ENCODE peak calls at places on chromosomes 6 and 20, in ten cellular contexts. E, C, H, R, Z, W, O, S, I and T are unnamed samples.

GRCh38 chr6:72810571-72811280 is 188.9 kb downstream of the KCNQ5 start:
- DNase-seq in R (no peak), W (no peak), Z (no peak), H (no peak), S (no peak), I (no peak), O (no peak), C (no peak), E (no peak), T (no peak)

GRCh38 chr6:1164600-1164999 is 147.3 kb upstream of the FOXQ1 start:
- DNase-seq in E (no peak), C (no peak), I (no peak), S (no peak), W (no peak), O (no peak), H (no peak), Z (no peak), R (no peak), T (no peak)

GRCh38 chr6:56144538-56145324 is 102.6 kb downstream of the COL21A1 start:
- DNase-seq in E (no peak), S (no peak), O (no peak), I (peak), R (no peak), C (no peak), H (no peak), W (no peak), Z (no peak), T (no peak)

GRCh38 chr20:59589051-59589450 is 15.3 kb upstream of the PHACTR3 start:
- DNase-seq in W (no peak), R (no peak), S (no peak), H (no peak), O (no peak), E (no peak), I (no peak), C (no peak), Z (no peak), T (no peak)

GRCh38 chr6:52087498-52087999 is at the start of gene PKHD1:
- DNase-seq in R (no peak), S (no peak), H (no peak), O (no peak), I (peak), E (no peak), C (peak), W (no peak), Z (no peak), T (no peak)

GRCh38 chr6:54694928-54695532 is 151.5 kb upstream of the FAM83B start:
- DNase-seq in R (no peak), S (no peak), O (no peak), C (no peak), Z (no peak), H (no peak), E (no peak), W (no peak), I (no peak), T (no peak)

GRCh38 chr6:80991316-80991715 is 761.2 kb downstream of the TENT5A start:
- DNase-seq in H (no peak), O (no peak), W (no peak), R (no peak), S (no peak), Z (no peak), E (no peak), C (no peak), I (no peak), T (no peak)

GRCh38 chr20:43942661-43943285 is 28.1 kb downstream of the TOX2 start:
- DNase-seq in I (peak), O (no peak), S (no peak), E (no peak), C (no peak), W (no peak), H (no peak), Z (peak), R (no peak), T (no peak)

GRCh38 chr6:161836643-161837448 is 563.0 kb upstream of the AGPAT4 start:
- DNase-seq in R (no peak), O (no peak), S (no peak), H (no peak), W (no peak), E (no peak), I (no peak), C (no peak), Z (peak), T (no peak)

GRCh38 chr20:46851746-46852145 is 42.9 kb upstream of the EYA2 start:
- DNase-seq in S (no peak), H (no peak), C (no peak), Z (no peak), W (no peak), R (no peak), I (no peak), E (no peak), O (no peak), T (no peak)

GRCh38 chr6:829646-830045 is 136.7 kb upstream of the EXOC2 start:
- DNase-seq in Z (no peak), C (no peak), I (no peak), R (no peak), H (no peak), S (no peak), O (no peak), E (no peak), W (no peak), T (no peak)

GRCh38 chr6:147468634-147469033 is 39.9 kb upstream of the SAMD5 start:
- DNase-seq in W (no peak), O (no peak), H (no peak), S (no peak), Z (peak), C (no peak), E (no peak), I (no peak), R (no peak), T (no peak)

GRCh38 chr20:4987130-4987529 is 14.2 kb downstream of the SLC23A2 start:
- DNase-seq in O (no peak), H (no peak), I (no peak), S (no peak), C (no peak), R (no peak), W (no peak), Z (no peak), E (no peak), T (no peak)

GRCh38 chr6:146915671-146916127 is 288.5 kb upstream of the STXBP5 start:
- DNase-seq in S (no peak), O (no peak), C (no peak), E (no peak), Z (peak), H (no peak), W (no peak), R (no peak), I (peak), T (no peak)

GRCh38 chr20:25033250-25033940 is 24.5 kb downstream of the ACSS1 start:
- DNase-seq in C (no peak), Z (no peak), O (no peak), E (no peak), W (no peak), H (no peak), I (no peak), S (no peak), R (no peak), T (no peak)

GRCh38 chr20:1674361-1674760 is 16.8 kb upstream of the SIRPG start:
- DNase-seq in I (no peak), O (no peak), S (peak), C (peak), H (no peak), E (no peak), Z (no peak), R (no peak), W (no peak), T (no peak)

GRCh38 chr20:34262488-34263288 is 21.5 kb downstream of the ASIP start:
- DNase-seq in H (peak), O (peak), C (peak), W (peak), R (no peak), I (peak), Z (no peak), S (no peak), E (no peak), T (no peak)

GRCh38 chr6:13488015-13488895 is 855 bp upstream of the GFOD1 start:
- DNase-seq in R (peak), C (peak), Z (no peak), E (no peak), H (peak), S (peak), I (peak), W (peak), O (peak), T (no peak)

DNA sequence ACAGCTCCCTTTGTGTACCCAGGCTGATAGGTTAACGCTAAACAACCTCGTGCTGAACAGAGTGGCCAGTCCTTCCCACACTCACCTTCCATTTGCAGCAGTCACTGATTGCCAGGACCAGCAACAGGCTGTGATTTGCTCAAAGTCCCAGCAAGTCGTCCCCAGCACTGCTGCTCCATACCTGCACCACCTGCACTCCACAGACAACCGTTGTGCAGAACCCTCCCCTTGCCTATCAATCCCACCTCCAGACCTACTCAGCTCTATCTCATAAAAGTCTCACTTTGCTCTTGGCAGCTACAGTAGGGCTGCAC is 43.1 kb upstream of the SCML4 start:
- DNase-seq in S (no peak), O (no peak), E (no peak), W (no peak), H (no peak), I (no peak), R (no peak), Z (no peak), C (no peak), T (no peak)
- TF ChIP-seq POLR2A in S (no peak), O (no peak), E (no peak), W (no peak), H (no peak), I (no peak), R (no peak), Z (no peak), C (no peak), T (no peak)

GRCh38 chr20:17568045-17568788 is 1.7 kb upstream of the DSTN start:
- DNase-seq in E (no peak), W (no peak), S (no peak), O (no peak), R (no peak), H (no peak), Z (no peak), C (no peak), I (no peak), T (no peak)
- TF ChIP-seq POLR2A in E (no peak), W (no peak), S (no peak), O (no peak), R (no peak), H (no peak), Z (no peak), C (no peak), I (no peak), T (no peak)

GRCh38 chr6:16270178-16270794 is 31.9 kb downstream of the GMPR start:
- DNase-seq in I (no peak), S (no peak), Z (no peak), W (no peak), R (no peak), C (no peak), H (no peak), O (no peak), E (no peak), T (no peak)
- TF ChIP-seq POLR2A in I (no peak), S (no peak), Z (no peak), W (no peak), R (no peak), C (no peak), H (no peak), O (no peak), E (no peak), T (no peak)

GRCh38 chr20:45832619-45833018 is 980 bp upstream of the SNX21 start:
- DNase-seq in H (no peak), O (no peak), I (no peak), S (no peak), Z (no peak), C (no peak), R (no peak), E (no peak), W (no peak), T (no peak)

GRCh38 chr20:45834797-45835161 is 1.2 kb downstream of the SNX21 start:
- DNase-seq in O (no peak), W (no peak), I (no peak), E (no peak), H (peak), Z (no peak), R (no peak), C (no peak), S (no peak), T (no peak)

GRCh38 chr20:45835230-45836224 is 1.9 kb downstream of the SNX21 start:
- DNase-seq in Z (no peak), H (no peak), C (no peak), I (peak), O (no peak), R (no peak), E (no peak), S (no peak), W (no peak), T (no peak)

GRCh38 chr20:45833883-45834796 is 541 bp downstream of the SNX21 start:
- DNase-seq in W (peak), E (peak), O (peak), I (peak), H (peak), C (peak), Z (peak), S (peak), R (peak), T (no peak)

DNA sequence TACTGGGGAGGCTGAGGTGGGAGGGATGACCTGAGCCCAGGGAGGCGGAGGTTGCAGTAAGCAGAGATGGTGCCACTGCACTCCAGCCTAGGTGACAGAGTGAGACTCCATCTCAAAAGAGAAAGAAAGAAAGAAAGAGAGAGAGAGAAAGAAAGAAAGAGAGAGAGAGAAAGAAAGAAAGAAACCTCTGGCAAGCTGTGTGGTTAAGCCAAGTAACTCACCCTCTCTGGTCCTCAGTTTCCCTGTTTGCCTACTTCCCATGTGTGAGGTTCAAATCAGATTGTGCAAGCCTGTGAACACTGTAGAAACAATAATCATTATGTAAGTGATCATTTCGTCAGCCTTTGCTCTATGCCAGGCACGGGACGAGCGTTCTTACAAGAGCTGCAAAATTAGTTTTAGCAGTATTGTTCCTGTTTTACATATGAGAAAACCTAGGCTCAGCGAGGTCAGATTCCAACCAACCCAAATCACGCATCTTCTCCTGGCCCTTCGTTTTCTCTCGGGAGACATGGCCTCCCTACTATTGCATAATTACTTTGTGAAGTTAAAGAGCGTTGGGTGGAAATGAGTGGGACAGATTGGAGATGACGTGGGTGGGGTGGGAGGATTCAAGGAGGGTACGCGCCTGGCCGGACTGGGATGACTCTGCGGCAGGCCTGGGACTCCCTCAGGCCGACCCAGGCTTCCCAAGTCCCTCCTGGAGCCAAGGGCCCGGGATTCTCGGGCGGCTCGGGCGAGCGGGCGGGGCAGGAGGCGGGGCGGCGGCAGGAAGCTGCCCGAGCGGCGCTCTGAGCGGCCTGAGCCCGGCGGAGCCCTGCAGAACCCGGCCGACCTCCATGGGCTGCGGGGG is at the start of gene SNX21:
- DNase-seq in Z (peak), C (peak), W (peak), I (peak), E (peak), S (peak), H (peak), R (peak), O (peak), T (peak)
- TF ChIP-seq POLR2A in Z (no peak), C (no peak), W (peak), I (no peak), E (no peak), S (peak), H (no peak), R (no peak), O (no peak), T (no peak)

GRCh38 chr6:32189742-32190053 is 304 bp downstream of the PBX2 start:
- DNase-seq in C (no peak), I (no peak), S (no peak), H (no peak), R (no peak), E (no peak), Z (no peak), W (no peak), O (no peak), T (no peak)
- TF ChIP-seq POLR2A in C (no peak), I (no peak), S (no peak), H (no peak), R (no peak), E (no peak), Z (no peak), W (no peak), O (no peak), T (no peak)

GRCh38 chr20:50042370-50043313 is 59.9 kb downstream of the SNAI1 start:
- DNase-seq in H (no peak), C (no peak), R (no peak), W (no peak), O (no peak), I (no peak), Z (no peak), E (no peak), S (no peak), T (no peak)

GRCh38 chr20:50040432-50041237 is 57.9 kb downstream of the SNAI1 start:
- DNase-seq in H (no peak), Z (no peak), W (no peak), C (no peak), I (no peak), O (no peak), R (no peak), E (no peak), S (no peak), T (no peak)

GRCh38 chr20:50041238-50041915 is 58.6 kb downstream of the SNAI1 start:
- DNase-seq in R (no peak), I (no peak), O (peak), W (no peak), C (no peak), S (peak), Z (no peak), H (no peak), E (no peak), T (no peak)

GRCh38 chr20:50044353-50044960 is 61.7 kb downstream of the SNAI1 start:
- DNase-seq in C (no peak), R (no peak), Z (no peak), H (no peak), O (no peak), E (no peak), I (no peak), S (no peak), W (no peak), T (no peak)

DNA sequence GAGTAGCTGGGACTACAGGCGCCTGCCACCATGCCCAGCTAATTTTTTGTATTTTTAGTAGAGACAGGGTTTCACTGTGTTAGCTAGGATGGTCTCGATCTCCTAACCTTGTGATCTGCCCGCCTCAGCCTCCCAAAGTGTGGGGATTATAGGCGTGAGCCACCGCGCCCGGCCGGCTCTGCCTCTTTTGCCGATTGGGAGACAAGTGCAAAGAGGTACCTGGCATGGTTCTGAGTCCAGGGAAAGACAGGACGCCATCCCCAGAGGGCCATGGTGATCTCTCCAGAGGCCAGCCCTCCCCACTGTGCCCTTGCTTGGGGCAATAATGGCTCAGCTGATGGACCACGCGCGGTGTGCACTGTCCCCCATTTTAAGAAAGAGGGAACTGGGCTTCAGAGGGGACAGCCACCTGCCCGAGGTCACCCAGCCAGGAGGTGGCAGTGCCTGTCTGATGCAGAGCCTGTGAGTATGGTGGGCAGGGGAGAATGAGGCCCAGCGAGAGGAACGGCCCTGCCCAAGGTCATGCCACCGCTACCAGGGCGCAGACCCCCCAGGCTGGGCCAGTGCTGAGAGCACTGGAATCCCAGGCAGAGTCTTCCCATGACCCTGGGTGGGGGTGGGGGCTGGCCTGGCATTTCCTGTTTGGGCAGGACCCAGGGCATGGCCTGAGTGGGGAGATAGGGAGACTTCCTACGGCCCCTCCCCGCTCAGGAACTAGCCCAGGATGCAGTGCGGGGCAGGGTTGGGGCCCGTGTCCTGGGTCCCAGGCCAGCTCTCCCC is 61.0 kb downstream of the SNAI1 start:
- DNase-seq in Z (no peak), I (no peak), H (no peak), S (no peak), R (no peak), O (no peak), C (no peak), W (no peak), E (no peak), T (no peak)
- TF ChIP-seq POLR2A in Z (no peak), I (no peak), H (no peak), S (no peak), R (no peak), O (no peak), C (no peak), W (no peak), E (no peak), T (no peak)

DNA sequence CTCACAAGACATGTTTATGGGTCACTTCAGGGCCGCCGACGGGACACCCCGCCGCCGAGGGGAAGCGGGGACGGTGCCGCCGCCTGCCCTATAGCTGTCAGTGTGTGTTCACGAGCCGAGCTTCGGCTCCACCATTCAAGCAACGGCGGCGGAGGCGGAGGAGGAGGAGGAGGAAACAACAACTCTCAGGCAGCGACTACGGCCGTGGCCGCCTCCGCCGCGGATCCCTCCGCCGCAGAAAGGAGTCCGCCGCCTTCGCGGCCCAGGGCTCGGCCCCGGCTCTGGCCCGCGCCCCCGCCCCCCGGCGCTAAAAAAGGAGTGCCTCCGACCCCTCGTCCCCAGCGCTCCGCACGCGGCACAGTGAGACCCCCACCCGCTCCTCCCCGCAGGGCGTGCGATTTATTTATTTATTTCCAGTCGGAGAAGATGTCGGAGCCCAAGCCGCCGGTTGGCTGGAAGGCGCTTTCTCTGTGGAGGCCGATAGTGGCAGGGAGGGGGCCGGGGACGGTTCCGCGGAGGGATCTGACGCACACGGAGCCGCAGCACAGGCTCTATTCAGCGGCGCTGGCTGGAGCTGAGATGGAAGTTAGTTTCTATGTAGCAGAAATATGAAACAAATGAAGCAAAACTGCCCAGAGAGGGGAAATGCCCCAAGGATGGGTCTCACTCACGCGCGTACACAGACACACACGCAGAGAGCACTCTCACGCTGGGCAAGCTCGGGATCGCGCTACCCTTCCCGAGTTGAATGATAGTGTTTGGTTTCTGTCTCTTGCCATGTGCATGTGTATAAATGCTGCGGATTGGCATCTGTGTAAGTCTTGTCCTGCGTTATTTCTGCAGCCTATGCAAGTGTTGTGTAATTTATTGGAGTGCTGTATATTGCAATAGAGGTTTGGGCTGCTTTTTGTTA is at the start of gene PHIP:
- DNase-seq in C (peak), R (peak), O (peak), H (peak), E (peak), I (peak), S (peak), W (peak), Z (peak), T (peak)
- TF ChIP-seq POLR2A in C (no peak), R (peak), O (peak), H (peak), E (peak), I (peak), S (peak), W (peak), Z (peak), T (peak)